ENCODE peak calls at places on chromosome 20, in five cellular contexts. D, V, Y, G and J are unnamed samples.

GRCh38 chr20:5835234-5835845 is 85.1 kb downstream of the SHLD1 start:
- DNase-seq in V (no peak), Y (peak), D (no peak), G (no peak), J (peak)

GRCh38 chr20:20214757-20215275 is 153.1 kb upstream of the INSM1 start:
- DNase-seq in V (no peak), Y (no peak), G (no peak), D (no peak), J (no peak)

GRCh38 chr20:47586648-47587306 is 85.1 kb downstream of the NCOA3 start:
- DNase-seq in D (no peak), V (no peak), Y (no peak), G (no peak), J (peak)

GRCh38 chr20:63054695-63055240 is 48.0 kb upstream of the BHLHE23 start:
- DNase-seq in D (no peak), G (no peak), V (no peak), Y (no peak), J (no peak)

GRCh38 chr20:46844965-46845364 is 49.7 kb upstream of the EYA2 start:
- DNase-seq in Y (no peak), D (no peak), V (no peak), G (no peak), J (no peak)

GRCh38 chr20:13008761-13009681 is at the start of gene SPTLC3:
- DNase-seq in V (peak), D (peak), G (peak), Y (peak), J (peak)

GRCh38 chr20:34522969-34523871 is 7.0 kb downstream of the DYNLRB1 start:
- DNase-seq in Y (peak), D (peak), G (no peak), V (peak), J (peak)

GRCh38 chr20:8234580-8234979 is 102.5 kb downstream of the PLCB1 start:
- DNase-seq in G (no peak), D (no peak), Y (no peak), V (no peak), J (no peak)

GRCh38 chr20:15638781-15639180 is 934.5 kb downstream of the KIF16B start:
- DNase-seq in Y (no peak), V (no peak), D (no peak), G (no peak), J (no peak)

GRCh38 chr20:56875052-56875663 is 246.1 kb downstream of the TFAP2C start:
- DNase-seq in Y (peak), D (peak), G (no peak), V (no peak), J (peak)

GRCh38 chr20:496126-496696 is 33.9 kb upstream of the TBC1D20 start:
- DNase-seq in G (no peak), D (no peak), V (no peak), Y (no peak), J (peak)

GRCh38 chr20:62688083-62688482 is 20.6 kb upstream of the NTSR1 start:
- DNase-seq in G (no peak), D (no peak), V (no peak), Y (no peak), J (no peak)

GRCh38 chr20:58965270-58966064 is 15.6 kb upstream of the NELFCD start:
- DNase-seq in G (no peak), Y (no peak), V (no peak), D (no peak), J (no peak)

GRCh38 chr20:62685781-62686555 is 22.7 kb upstream of the NTSR1 start:
- DNase-seq in V (no peak), G (no peak), D (peak), Y (no peak), J (no peak)

GRCh38 chr20:58618694-58619540 is 32.2 kb upstream of the STX16 start:
- DNase-seq in G (no peak), V (no peak), D (no peak), Y (peak), J (peak)

GRCh38 chr20:46027245-46027853 is 1.7 kb upstream of the SLC12A5 start:
- DNase-seq in G (no peak), Y (no peak), D (no peak), V (no peak), J (peak)

GRCh38 chr20:1905009-1905408 is 9.8 kb downstream of the SIRPA start:
- DNase-seq in G (no peak), V (no peak), Y (no peak), D (no peak), J (no peak)

GRCh38 chr20:12133553-12133952 is 215.9 kb downstream of the BTBD3 start:
- DNase-seq in D (no peak), V (no peak), G (no peak), Y (no peak), J (no peak)

GRCh38 chr20:10313701-10314100 is 95.1 kb downstream of the SNAP25 start:
- DNase-seq in Y (no peak), D (no peak), G (no peak), V (no peak), J (no peak)

GRCh38 chr20:63974402-63975200 is 4.8 kb downstream of the SAMD10 start:
- DNase-seq in G (no peak), Y (no peak), V (no peak), D (no peak), J (no peak)

GRCh38 chr20:60055740-60056139 is 97.5 kb downstream of the CDH26 start:
- DNase-seq in D (peak), V (peak), Y (no peak), G (no peak), J (no peak)

GRCh38 chr20:52847739-52848359 is 124.3 kb upstream of the TSHZ2 start:
- DNase-seq in G (no peak), V (no peak), D (no peak), Y (no peak), J (no peak)

GRCh38 chr20:32875673-32876072 is 16.9 kb downstream of the EFCAB8 start:
- DNase-seq in Y (no peak), G (no peak), D (no peak), V (no peak), J (no peak)

GRCh38 chr20:6140947-6141346 is 18.1 kb upstream of the FERMT1 start:
- DNase-seq in Y (no peak), D (no peak), G (no peak), V (no peak), J (no peak)

GRCh38 chr20:50635676-50636600 is 55.4 kb downstream of the RIPOR3 start:
- DNase-seq in D (peak), G (no peak), V (peak), Y (peak), J (peak)
- H3K27ac ChIP-seq in D (peak), G (no peak), V (no peak), Y (peak), J (peak)

GRCh38 chr20:49851991-49852390 is 39.4 kb downstream of the SLC9A8 start:
- DNase-seq in Y (no peak), G (no peak), D (no peak), V (no peak), J (no peak)

GRCh38 chr20:49854190-49854875 is 41.7 kb downstream of the SLC9A8 start:
- DNase-seq in Y (no peak), D (no peak), G (no peak), V (no peak), J (no peak)

GRCh38 chr20:49851234-49851755 is 38.7 kb downstream of the SLC9A8 start:
- DNase-seq in V (no peak), G (no peak), Y (no peak), D (no peak), J (no peak)

GRCh38 chr20:49852522-49853055 is 40.0 kb downstream of the SLC9A8 start:
- DNase-seq in G (no peak), D (no peak), V (no peak), Y (peak), J (no peak)

GRCh38 chr20:49853640-49854039 is 41.0 kb downstream of the SLC9A8 start:
- DNase-seq in G (no peak), D (no peak), Y (peak), V (no peak), J (peak)
- H3K27ac ChIP-seq in G (no peak), D (no peak), Y (peak), V (no peak), J (no peak)

GRCh38 chr20:49181265-49181877 is 6.8 kb downstream of the STAU1 start:
- DNase-seq in Y (no peak), G (no peak), V (no peak), D (no peak), J (no peak)
- H3K27ac ChIP-seq in Y (no peak), G (no peak), V (no peak), D (peak), J (no peak)

GRCh38 chr20:37220255-37220654 is 40.9 kb upstream of the MROH8 start:
- DNase-seq in G (no peak), V (no peak), D (no peak), Y (no peak), J (no peak)
- H3K27ac ChIP-seq in G (no peak), V (no peak), D (peak), Y (peak), J (no peak)

GRCh38 chr20:41230136-41230535 is 87.4 kb downstream of the ZHX3 start:
- DNase-seq in G (no peak), D (no peak), Y (no peak), V (no peak), J (no peak)

GRCh38 chr20:41232971-41233926 is 84.3 kb downstream of the ZHX3 start:
- DNase-seq in Y (peak), G (no peak), V (no peak), D (no peak), J (peak)

GRCh38 chr20:41231136-41231535 is 86.4 kb downstream of the ZHX3 start:
- DNase-seq in Y (no peak), D (no peak), G (no peak), V (no peak), J (no peak)

GRCh38 chr20:41233976-41234514 is 83.5 kb downstream of the ZHX3 start:
- DNase-seq in Y (no peak), D (no peak), V (no peak), G (no peak), J (no peak)

DNA sequence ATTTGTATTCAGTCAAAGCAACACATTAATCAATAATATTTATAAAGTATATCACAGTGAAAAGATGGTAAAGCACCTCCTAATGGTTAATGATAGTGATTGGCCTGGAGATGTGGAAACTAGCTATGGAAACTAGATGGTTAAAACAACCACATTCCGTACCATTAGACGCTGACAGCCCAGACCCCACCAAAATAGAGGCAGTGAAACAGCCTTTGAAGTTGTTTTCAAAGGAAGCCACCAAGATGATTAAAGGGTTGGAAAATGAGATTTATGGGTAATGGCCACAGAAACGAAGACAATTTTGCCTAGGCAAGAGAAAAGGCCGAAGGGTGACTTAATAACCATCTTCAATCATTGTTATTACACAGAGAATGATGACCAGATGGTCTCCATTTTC is 85.7 kb downstream of the ZHX3 start:
- DNase-seq in D (no peak), G (no peak), Y (no peak), V (no peak), J (no peak)
- H3K27ac ChIP-seq in D (peak), G (peak), Y (peak), V (peak), J (peak)

GRCh38 chr20:51540585-51540984 is 1.9 kb downstream of the NFATC2 start:
- DNase-seq in G (no peak), Y (no peak), V (no peak), D (no peak), J (no peak)
- H3K27ac ChIP-seq in G (no peak), Y (no peak), V (peak), D (peak), J (no peak)

DNA sequence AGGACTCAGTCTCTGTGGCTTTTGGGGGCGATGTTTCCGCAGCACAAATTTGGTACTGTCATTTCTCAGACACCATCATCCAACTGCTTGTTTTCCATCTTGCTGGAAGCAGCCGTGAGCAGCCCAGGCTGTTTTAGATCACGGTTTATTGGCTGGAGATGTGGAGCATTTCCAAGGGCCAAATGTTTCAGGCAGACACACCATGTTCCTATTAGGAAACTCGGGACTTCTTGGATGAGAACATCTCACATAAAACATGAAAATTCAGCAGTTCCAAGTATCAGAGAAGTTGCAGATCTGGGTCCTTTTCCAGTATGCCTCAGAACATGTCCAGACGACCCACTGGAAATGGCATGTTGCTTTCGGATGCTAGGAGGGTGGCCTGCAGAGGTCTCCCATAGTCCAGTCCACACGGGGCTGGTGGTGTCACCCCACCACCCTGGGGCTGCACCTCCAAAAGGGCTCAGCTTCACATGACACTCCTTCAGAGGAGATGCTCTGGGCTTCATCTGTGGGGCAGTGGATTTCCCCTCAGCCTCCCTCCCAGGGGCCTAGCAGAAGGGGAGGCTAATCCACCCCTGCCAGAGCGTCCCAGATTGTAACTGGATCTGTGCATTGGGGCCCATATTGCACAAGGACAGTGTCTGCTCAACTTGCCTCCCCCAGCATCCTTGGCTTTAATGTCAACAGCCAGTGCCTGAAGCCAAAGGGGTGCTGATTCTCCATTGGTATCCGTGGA is 176.3 kb downstream of the SCP2D1 start:
- DNase-seq in Y (no peak), G (no peak), V (peak), D (peak), J (no peak)
- H3K27ac ChIP-seq in Y (no peak), G (no peak), V (no peak), D (peak), J (no peak)

GRCh38 chr20:25178563-25179438 is 16.7 kb upstream of the ENTPD6 start:
- DNase-seq in G (no peak), D (no peak), Y (peak), V (peak), J (peak)
- H3K27ac ChIP-seq in G (no peak), D (peak), Y (peak), V (peak), J (no peak)

DNA sequence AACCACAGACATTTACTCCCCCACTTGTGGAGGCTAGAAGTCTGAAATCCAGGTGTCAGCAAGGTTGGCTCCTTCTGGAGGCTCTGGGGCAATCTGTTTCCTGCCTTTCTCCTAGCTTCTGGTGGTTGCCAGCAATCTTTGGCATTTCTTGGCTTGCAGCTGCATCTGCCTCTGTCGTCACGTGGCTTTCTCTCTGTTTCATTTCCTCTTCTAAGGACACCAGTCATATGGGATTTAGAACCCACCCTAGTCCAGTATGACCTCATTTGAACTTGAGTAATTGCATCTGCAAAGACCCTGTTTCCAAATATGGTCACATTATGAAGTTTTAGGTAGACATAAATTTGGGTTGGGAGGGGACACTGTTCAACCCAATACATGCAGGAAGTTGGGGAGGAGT is 56.2 kb upstream of the EPB41L1 start:
- DNase-seq in Y (no peak), V (no peak), D (peak), G (no peak), J (peak)
- H3K27ac ChIP-seq in Y (no peak), V (no peak), D (peak), G (no peak), J (no peak)

GRCh38 chr20:23093613-23094012 is 7.5 kb upstream of the CD93 start:
- DNase-seq in Y (no peak), V (no peak), D (no peak), G (no peak), J (no peak)

GRCh38 chr20:23094213-23094896 is 8.2 kb upstream of the CD93 start:
- DNase-seq in Y (no peak), D (no peak), V (no peak), G (no peak), J (no peak)

GRCh38 chr20:23095504-23095903 is 9.4 kb upstream of the CD93 start:
- DNase-seq in D (no peak), V (no peak), Y (no peak), G (no peak), J (no peak)

GRCh38 chr20:23096073-23096472 is 9.9 kb upstream of the CD93 start:
- DNase-seq in D (no peak), Y (no peak), V (no peak), G (no peak), J (no peak)

GRCh38 chr20:23094927-23095326 is 8.8 kb upstream of the CD93 start:
- DNase-seq in D (no peak), V (no peak), Y (no peak), G (no peak), J (no peak)
- H3K27ac ChIP-seq in D (no peak), V (no peak), Y (no peak), G (no peak), J (no peak)